ENCODE peak calls at places on chromosomes 5 and 9, in four cellular contexts. K is choroid plexus epithelial cell, B is aorta, Q is AG10803. H is an unnamed sample.

GRCh38 chr9:132006657-132007370 is 72.9 kb downstream of the MED27 start:
- DNase-seq in K (peak), B (no peak), Q (peak), H (no peak)

GRCh38 chr9:127397722-127398647 is 1.0 kb downstream of the SLC2A8 start:
- DNase-seq in K (peak), B (peak), Q (peak), H (peak)

GRCh38 chr9:107274096-107274495 is 9.0 kb upstream of the RAD23B start:
- DNase-seq in K (no peak), B (no peak), Q (no peak), H (no peak)

GRCh38 chr5:65803699-65804426 is 81.9 kb downstream of the NLN start:
- DNase-seq in K (peak), B (no peak), Q (no peak), H (no peak)

GRCh38 chr5:143086851-143087637 is 316.4 kb downstream of the NR3C1 start:
- DNase-seq in K (peak), B (no peak), Q (peak), H (peak)

GRCh38 chr5:73967347-73967746 is 341.4 kb downstream of the ARHGEF28 start:
- DNase-seq in K (peak), B (no peak), Q (no peak), H (no peak)

GRCh38 chr9:15308511-15308910 is 1.5 kb upstream of the TTC39B start:
- DNase-seq in K (peak), B (no peak), Q (peak), H (no peak)

GRCh38 chr5:61603211-61603908 is 271.3 kb downstream of the ZSWIM6 start:
- DNase-seq in K (peak), B (peak), Q (peak), H (no peak)

GRCh38 chr9:91847576-91847975 is 102.5 kb downstream of the ROR2 start:
- DNase-seq in K (peak), B (no peak), Q (peak), H (no peak)

GRCh38 chr5:56666901-56667300 is 148.4 kb upstream of the MAP3K1 start:
- DNase-seq in K (no peak), B (no peak), Q (no peak), H (no peak)

DNA sequence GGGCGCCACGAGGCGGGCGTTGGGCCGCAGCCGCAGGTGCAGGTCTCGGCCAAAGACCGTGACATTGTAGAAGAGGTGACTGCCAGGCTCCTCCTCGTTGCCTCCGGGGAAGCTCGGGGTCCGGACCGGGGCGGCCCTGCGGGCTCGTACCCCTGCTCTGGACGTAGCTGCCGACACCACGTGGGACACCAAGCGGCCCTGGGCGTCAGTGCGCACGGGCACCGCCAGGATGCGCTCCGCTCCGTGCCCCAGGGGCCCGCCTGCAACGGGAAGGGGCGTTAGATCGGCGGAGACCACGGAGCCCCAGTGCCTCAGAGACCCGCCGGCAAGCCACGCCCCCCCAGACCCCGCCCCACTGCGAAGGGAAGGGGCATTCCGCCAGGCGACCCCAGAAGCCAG is 1.4 kb downstream of the ADAMTS2 start:
- DNase-seq in K (peak), B (peak), Q (peak), H (no peak)
- H3K4me3 ChIP-seq in K (peak), B (peak), Q (peak), H (no peak)

GRCh38 chr5:77644443-77645157 is 6.1 kb upstream of the OTP start:
- DNase-seq in K (no peak), B (no peak), Q (no peak), H (no peak)

GRCh38 chr5:77643654-77644404 is 5.3 kb upstream of the OTP start:
- DNase-seq in K (no peak), B (no peak), Q (no peak), H (no peak)

GRCh38 chr5:77642915-77643653 is 4.6 kb upstream of the OTP start:
- DNase-seq in K (no peak), B (no peak), Q (no peak), H (no peak)

GRCh38 chr5:77645995-77646639 is 7.6 kb upstream of the OTP start:
- DNase-seq in K (no peak), B (no peak), Q (no peak), H (no peak)

GRCh38 chr5:77645158-77645994 is 6.9 kb upstream of the OTP start:
- DNase-seq in K (no peak), B (no peak), Q (no peak), H (peak)
- H3K4me3 ChIP-seq in K (no peak), B (peak), Q (peak), H (peak)

DNA sequence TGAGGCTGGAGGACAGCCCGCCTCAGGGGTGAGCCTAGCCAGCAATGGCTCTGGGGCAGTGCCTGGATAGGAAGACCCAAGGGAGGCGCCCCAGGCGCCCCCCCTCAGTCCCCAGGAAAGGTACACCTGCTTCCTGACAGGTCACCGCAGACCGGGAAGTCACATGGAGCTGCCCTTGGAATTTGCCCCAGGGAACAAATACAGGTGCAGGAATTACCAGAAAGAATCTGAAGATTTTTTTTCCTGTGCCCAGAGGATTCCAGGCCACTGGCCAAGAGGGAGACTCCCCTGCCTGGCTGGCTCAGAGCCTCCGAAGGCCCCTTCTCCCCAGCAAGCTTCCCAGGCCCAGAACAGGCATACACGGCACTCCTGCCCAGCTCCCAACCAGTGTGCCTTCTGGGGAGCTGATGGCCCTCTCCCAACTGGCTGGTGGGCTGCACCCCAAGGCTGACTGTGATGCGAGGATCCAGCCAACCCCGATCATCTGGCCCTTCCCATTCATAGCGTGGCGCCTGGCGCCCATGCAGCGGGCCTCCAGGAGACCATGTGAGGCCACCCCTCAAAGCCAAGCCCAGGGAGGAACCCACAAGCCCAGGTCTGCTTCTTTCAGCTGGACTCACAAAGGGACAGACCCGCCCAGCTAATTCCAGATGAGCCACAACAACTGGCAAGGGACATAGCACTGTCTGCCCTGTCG is 2.3 kb downstream of the TPRN start:
- DNase-seq in K (no peak), B (no peak), Q (no peak), H (no peak)
- H3K4me3 ChIP-seq in K (no peak), B (no peak), Q (peak), H (peak)

GRCh38 chr5:149182241-149182640 is 40.9 kb downstream of the ABLIM3 start:
- DNase-seq in K (no peak), B (no peak), Q (no peak), H (no peak)

GRCh38 chr5:149181702-149182101 is 40.4 kb downstream of the ABLIM3 start:
- DNase-seq in K (no peak), B (no peak), Q (no peak), H (no peak)

GRCh38 chr5:149185067-149185466 is 43.8 kb downstream of the ABLIM3 start:
- DNase-seq in K (no peak), B (no peak), Q (no peak), H (no peak)

GRCh38 chr5:149188383-149188782 is 47.1 kb downstream of the ABLIM3 start:
- DNase-seq in K (no peak), B (no peak), Q (no peak), H (no peak)

DNA sequence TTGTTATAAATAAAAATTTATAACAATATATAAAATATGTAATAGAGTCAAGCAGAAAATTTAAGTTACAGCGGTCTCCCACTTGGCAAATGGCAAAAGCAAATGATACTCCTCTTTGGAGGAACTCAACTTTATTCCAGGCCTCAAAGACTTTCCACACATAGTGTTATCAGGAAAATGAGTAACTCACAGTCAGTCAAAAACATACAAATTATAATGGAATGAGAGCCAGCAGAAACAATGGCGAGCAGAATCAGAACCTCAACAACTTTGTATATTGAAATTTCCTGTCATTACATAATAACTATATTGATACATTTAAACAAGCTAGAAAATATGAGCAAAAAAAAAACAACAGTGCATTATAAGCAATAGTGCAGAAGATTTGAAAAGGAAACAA is 45.2 kb downstream of the ABLIM3 start:
- DNase-seq in K (no peak), B (no peak), Q (no peak), H (no peak)
- H3K4me3 ChIP-seq in K (no peak), B (no peak), Q (no peak), H (no peak)

GRCh38 chr5:53364098-53364497 is 116.3 kb upstream of the FST start:
- DNase-seq in K (peak), B (no peak), Q (no peak), H (no peak)
- H3K4me3 ChIP-seq in K (no peak), B (no peak), Q (no peak), H (no peak)

DNA sequence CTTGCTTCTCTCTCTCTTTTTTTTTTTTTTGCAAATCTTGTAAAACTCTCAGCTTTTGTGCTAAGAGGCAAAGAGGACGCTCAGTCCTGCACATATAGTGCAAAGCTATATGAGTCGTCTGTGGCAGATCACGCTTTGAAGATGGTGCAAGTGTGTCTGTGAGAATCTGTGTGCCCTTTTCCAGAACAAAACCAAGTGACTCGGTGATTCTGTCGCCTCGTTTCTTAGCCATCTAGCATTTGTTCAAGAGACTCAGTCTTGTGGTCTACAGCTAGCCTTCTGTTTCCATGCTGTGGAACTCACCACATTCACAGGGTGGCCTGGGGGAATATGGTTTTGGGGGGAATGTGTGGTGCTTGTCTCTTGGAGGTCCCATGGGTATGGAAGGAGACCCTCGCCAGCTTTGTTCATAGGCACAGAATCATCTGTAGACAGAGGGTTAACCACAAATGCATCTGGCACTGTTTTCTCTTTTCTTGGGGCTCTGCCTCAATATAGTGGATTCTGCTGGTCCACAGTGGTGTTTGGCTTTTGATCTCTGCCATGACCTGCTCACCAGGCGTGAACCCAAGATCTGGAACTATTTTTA is 82.1 kb downstream of the C9orf152 start:
- DNase-seq in K (peak), B (no peak), Q (no peak), H (no peak)
- H3K4me3 ChIP-seq in K (peak), B (peak), Q (no peak), H (peak)

GRCh38 chr5:173243808-173244305 is 8.9 kb upstream of the NKX2-5 start:
- DNase-seq in K (no peak), B (no peak), Q (no peak), H (no peak)
- H3K4me3 ChIP-seq in K (no peak), B (no peak), Q (no peak), H (no peak)

H was measured in HepG2.